ENCODE peak calls at places on chromosome 14, in six cellular contexts. N is M059J; C is NCI-H524 treated with DMSO at 0.1 percent for 48 hours; X is HT1080; Y is stimulated activated CD4-positive, alpha-beta T cell treated with anti-CD3 and anti-CD28 coated beads, Interleukin-1b, Interleukin-23, amount 100 ng/mL, for 24 hours; A is AG04449. Q is an unnamed sample.
A peak's percentile ranks its signal among the peaks of the same experiment; 100 is the strongest.

GRCh38 chr14:92041203-92041602 is 1.3 kb upstream of the TRIP11 start:
- DNase-seq in X (no peak), Y (no peak), C (no peak), A (no peak), N (no peak), Q (no peak)

GRCh38 chr14:89540830-89541470 is 123.9 kb upstream of the FOXN3 start:
- DNase-seq in C (no peak), Y (no peak), X (peak; percentile 84), A (peak; percentile 83), N (peak; percentile 74), Q (peak; percentile 56)

GRCh38 chr14:73167727-73168126 is 31.4 kb downstream of the PSEN1 start:
- DNase-seq in X (no peak), N (no peak), Y (no peak), C (no peak), A (no peak), Q (no peak)

GRCh38 chr14:72736791-72737559 is 156.9 kb downstream of the DPF3 start:
- DNase-seq in X (no peak), C (peak; percentile 94), Y (no peak), N (peak; percentile 36), A (no peak), Q (no peak)

GRCh38 chr14:52694761-52695480 is 437 bp downstream of the ERO1A start:
- DNase-seq in Y (peak; percentile 15), X (peak; percentile 51), A (no peak), C (no peak), N (peak; percentile 75), Q (peak; percentile 70)

GRCh38 chr14:67964391-67964812 is 144.8 kb downstream of the RAD51B start:
- DNase-seq in X (no peak), Y (no peak), C (no peak), N (no peak), A (no peak), Q (no peak)

GRCh38 chr14:96136361-96136760 is 68.3 kb upstream of the BDKRB2 start:
- DNase-seq in X (peak; percentile 85), C (no peak), Y (no peak), N (peak; percentile 91), A (peak; percentile 41), Q (peak; percentile 75)

GRCh38 chr14:71320734-71321555 is 413.7 kb downstream of the PCNX1 start:
- DNase-seq in A (no peak), C (no peak), Y (no peak), N (peak; percentile 68), X (peak; percentile 28), Q (peak; percentile 75)

GRCh38 chr14:103096387-103096786 is 1.9 kb downstream of the EXOC3L4 start:
- DNase-seq in X (no peak), Y (no peak), A (no peak), C (no peak), N (no peak), Q (no peak)

GRCh38 chr14:36988568-36988967 is 183.8 kb downstream of the SLC25A21 start:
- DNase-seq in Y (no peak), A (no peak), C (no peak), X (no peak), N (peak; percentile 35), Q (peak; percentile 69)

GRCh38 chr14:37048666-37049071 is 123.7 kb downstream of the SLC25A21 start:
- DNase-seq in C (no peak), X (peak; percentile 83), Y (no peak), N (peak; percentile 46), A (no peak), Q (peak; percentile 68)

GRCh38 chr14:68780358-68781160 is 12.3 kb downstream of the ZFP36L1 start:
- DNase-seq in C (no peak), A (no peak), X (peak; percentile 60), N (peak; percentile 83), Y (no peak), Q (peak; percentile 77)

GRCh38 chr14:59161571-59162175 is 26.8 kb upstream of the DAAM1 start:
- DNase-seq in Y (no peak), A (peak; percentile 16), C (peak; percentile 59), X (peak; percentile 88), N (peak; percentile 95), Q (peak; percentile 45)

GRCh38 chr14:38120109-38120508 is 87.6 kb upstream of the SSTR1 start:
- DNase-seq in N (no peak), C (no peak), Y (no peak), X (no peak), A (no peak), Q (no peak)

GRCh38 chr14:99535448-99535847 is 54.2 kb downstream of the CCNK start:
- DNase-seq in X (no peak), N (no peak), C (no peak), Y (no peak), A (no peak), Q (no peak)

GRCh38 chr14:50839048-50839447 is 8.1 kb upstream of the NIN start:
- DNase-seq in N (peak; percentile 73), X (peak; percentile 88), C (no peak), A (no peak), Y (no peak), Q (peak; percentile 75)

GRCh38 chr14:71467419-71467818 is 464.8 kb upstream of the RGS6 start:
- DNase-seq in Y (no peak), X (peak; percentile 24), N (peak; percentile 85), A (peak; percentile 1), C (no peak), Q (peak; percentile 35)

GRCh38 chr14:94394594-94395305 is 6.3 kb upstream of the SERPINA1 start:
- DNase-seq in A (no peak), Y (no peak), C (no peak), N (no peak), X (no peak), Q (no peak)

GRCh38 chr14:28952161-28952560 is 185.6 kb downstream of the FOXG1 start:
- DNase-seq in A (no peak), X (no peak), N (no peak), C (no peak), Y (no peak), Q (no peak)

GRCh38 chr14:61877050-61877390 is 114.8 kb downstream of the SNAPC1 start:
- DNase-seq in X (no peak), Y (no peak), A (no peak), N (no peak), C (no peak), Q (no peak)

GRCh38 chr14:70907996-70908917 is 998 bp downstream of the PCNX1 start:
- DNase-seq in N (peak; percentile 68), Y (peak; percentile 38), A (no peak), X (peak; percentile 48), C (no peak), Q (peak; percentile 63)

GRCh38 chr14:102182190-102182589 is 42.5 kb downstream of the WDR20 start:
- DNase-seq in N (peak; percentile 71), Y (no peak), A (no peak), C (no peak), X (peak; percentile 83), Q (peak; percentile 78)

Q was measured in kidney tubule cell.